ENCODE peak calls at places on chromosomes 12 and 14, in ten cellular contexts. A, I, C, S, P, O, K, D, F and Q are unnamed samples.

GRCh38 chr12:6340745-6341438 is 984 bp downstream of the TNFRSF1A start:
- DNase-seq in A (no peak), I (no peak), C (no peak), S (no peak), P (peak), O (no peak), K (peak), D (no peak), F (no peak), Q (no peak)

GRCh38 chr14:90780519-90780918 is 35.7 kb downstream of the TTC7B start:
- DNase-seq in A (no peak), I (no peak), C (no peak), S (no peak), P (no peak), O (no peak), K (no peak), D (no peak), F (no peak), Q (no peak)

GRCh38 chr14:52694761-52695480 is 437 bp downstream of the ERO1A start:
- DNase-seq in A (peak), I (peak), C (no peak), S (peak), P (peak), O (no peak), K (peak), D (no peak), F (peak), Q (no peak)

GRCh38 chr12:27913999-27914614 is 58.4 kb downstream of the PTHLH start:
- DNase-seq in A (no peak), I (no peak), C (no peak), S (no peak), P (no peak), O (no peak), K (no peak), D (no peak), F (no peak), Q (no peak)

GRCh38 chr12:5792350-5792749 is 152.7 kb downstream of the ANO2 start:
- DNase-seq in A (no peak), I (no peak), C (no peak), S (no peak), P (no peak), O (no peak), K (no peak), D (no peak), F (no peak), Q (no peak)

GRCh38 chr12:68832504-68832867 is 24.5 kb downstream of the MDM2 start:
- DNase-seq in A (no peak), I (no peak), C (no peak), S (no peak), P (no peak), O (no peak), K (no peak), D (no peak), F (no peak), Q (no peak)

GRCh38 chr14:49892636-49893308 is at the start of gene ARF6:
- DNase-seq in A (peak), I (peak), C (peak), S (peak), P (peak), O (no peak), K (peak), D (peak), F (peak), Q (peak)

GRCh38 chr14:99125113-99125512 is 146.9 kb downstream of the BCL11B start:
- DNase-seq in A (no peak), I (no peak), C (no peak), S (no peak), P (no peak), O (no peak), K (no peak), D (no peak), F (no peak), Q (no peak)

GRCh38 chr14:55301722-55302121 is 30.5 kb downstream of the FBXO34 start:
- DNase-seq in A (no peak), I (peak), C (no peak), S (no peak), P (no peak), O (no peak), K (no peak), D (no peak), F (no peak), Q (no peak)

GRCh38 chr12:16587110-16587453 is 18.9 kb downstream of the LMO3 start:
- DNase-seq in A (no peak), I (no peak), C (no peak), S (no peak), P (no peak), O (no peak), K (no peak), D (no peak), F (no peak), Q (no peak)

GRCh38 chr12:102596016-102596415 is 115.7 kb upstream of the IGF1 start:
- DNase-seq in A (no peak), I (no peak), C (no peak), S (no peak), P (no peak), O (no peak), K (no peak), D (no peak), F (no peak), Q (no peak)

GRCh38 chr12:88453323-88453722 is 126.9 kb downstream of the KITLG start:
- DNase-seq in A (no peak), I (no peak), C (no peak), S (no peak), P (no peak), O (no peak), K (no peak), D (no peak), F (no peak), Q (no peak)

GRCh38 chr12:120225852-120226640 is 25.1 kb upstream of the RPLP0 start:
- DNase-seq in A (no peak), I (no peak), C (no peak), S (peak), P (no peak), O (no peak), K (peak), D (peak), F (no peak), Q (no peak)

GRCh38 chr12:116087399-116087798 is 190.1 kb downstream of the MED13L start:
- DNase-seq in A (no peak), I (no peak), C (no peak), S (no peak), P (no peak), O (no peak), K (no peak), D (no peak), F (no peak), Q (no peak)

GRCh38 chr12:88579941-88580871 is at the start of gene KITLG:
- DNase-seq in A (peak), I (peak), C (peak), S (peak), P (peak), O (no peak), K (peak), D (peak), F (no peak), Q (peak)

GRCh38 chr12:5921027-5921909 is 23.8 kb downstream of the ANO2 start:
- DNase-seq in A (no peak), I (no peak), C (no peak), S (no peak), P (no peak), O (no peak), K (no peak), D (no peak), F (no peak), Q (no peak)

GRCh38 chr14:53306267-53306721 is 153.2 kb upstream of the DDHD1 start:
- DNase-seq in A (peak), I (peak), C (peak), S (peak), P (peak), O (peak), K (peak), D (peak), F (no peak), Q (peak)

GRCh38 chr12:11577658-11578260 is 71.7 kb upstream of the ETV6 start:
- DNase-seq in A (no peak), I (no peak), C (no peak), S (no peak), P (no peak), O (no peak), K (no peak), D (no peak), F (no peak), Q (no peak)

GRCh38 chr12:49705479-49706267 is 1.5 kb downstream of the FMNL3 start:
- DNase-seq in A (no peak), I (peak), C (peak), S (peak), P (peak), O (no peak), K (peak), D (peak), F (no peak), Q (peak)

GRCh38 chr12:22310712-22311111 is 23.8 kb downstream of the ST8SIA1 start:
- DNase-seq in A (no peak), I (no peak), C (no peak), S (no peak), P (no peak), O (no peak), K (no peak), D (no peak), F (no peak), Q (no peak)

GRCh38 chr12:3129301-3130052 is 52.3 kb downstream of the TSPAN9 start:
- DNase-seq in A (no peak), I (no peak), C (no peak), S (no peak), P (no peak), O (no peak), K (no peak), D (no peak), F (no peak), Q (no peak)

GRCh38 chr12:6778212-6778570 is 5.9 kb downstream of the LAG3 start:
- DNase-seq in A (no peak), I (peak), C (peak), S (peak), P (no peak), O (no peak), K (peak), D (peak), F (no peak), Q (peak)

GRCh38 chr12:103909811-103910210 is 20.4 kb upstream of the HSP90B1 start:
- DNase-seq in A (no peak), I (no peak), C (no peak), S (no peak), P (no peak), O (no peak), K (no peak), D (no peak), F (no peak), Q (no peak)

GRCh38 chr14:72966038-72966437 is 39.8 kb downstream of the DCAF4 start:
- DNase-seq in A (no peak), I (no peak), C (no peak), S (no peak), P (no peak), O (no peak), K (no peak), D (no peak), F (no peak), Q (no peak)

GRCh38 chr12:48977290-48978281 is 536 bp upstream of the WNT1 start:
- DNase-seq in A (no peak), I (peak), C (no peak), S (peak), P (no peak), O (no peak), K (peak), D (no peak), F (peak), Q (no peak)

GRCh38 chr14:99203801-99204200 is 68.2 kb downstream of the BCL11B start:
- DNase-seq in A (no peak), I (no peak), C (no peak), S (no peak), P (no peak), O (no peak), K (no peak), D (no peak), F (no peak), Q (no peak)

GRCh38 chr14:33796356-33796755 is 154.5 kb downstream of the EGLN3 start:
- DNase-seq in A (no peak), I (peak), C (no peak), S (no peak), P (no peak), O (no peak), K (no peak), D (no peak), F (no peak), Q (no peak)

GRCh38 chr12:30500532-30500931 is 195.1 kb downstream of the IPO8 start:
- DNase-seq in A (no peak), I (no peak), C (no peak), S (no peak), P (no peak), O (no peak), K (no peak), D (no peak), F (no peak), Q (no peak)

GRCh38 chr14:85565862-85566296 is 35.9 kb downstream of the FLRT2 start:
- DNase-seq in A (no peak), I (no peak), C (no peak), S (no peak), P (no peak), O (no peak), K (no peak), D (no peak), F (no peak), Q (no peak)
- H3K27ac ChIP-seq in A (no peak), I (no peak), C (no peak), S (no peak), P (peak), O (no peak), K (no peak), D (no peak), F (no peak), Q (no peak)

GRCh38 chr12:124731869-124732268 is 131.8 kb downstream of the SCARB1 start:
- DNase-seq in A (no peak), I (no peak), C (no peak), S (no peak), P (no peak), O (no peak), K (no peak), D (no peak), F (no peak), Q (no peak)
- H3K27ac ChIP-seq in A (peak), I (no peak), C (no peak), S (no peak), P (no peak), O (peak), K (no peak), D (peak), F (no peak), Q (no peak)

GRCh38 chr12:76690916-76691700 is 72.8 kb upstream of the ZDHHC17 start:
- DNase-seq in A (no peak), I (no peak), C (no peak), S (no peak), P (no peak), O (no peak), K (no peak), D (no peak), F (no peak), Q (no peak)
- H3K27ac ChIP-seq in A (no peak), I (no peak), C (no peak), S (no peak), P (no peak), O (no peak), K (no peak), D (no peak), F (no peak), Q (no peak)

DNA sequence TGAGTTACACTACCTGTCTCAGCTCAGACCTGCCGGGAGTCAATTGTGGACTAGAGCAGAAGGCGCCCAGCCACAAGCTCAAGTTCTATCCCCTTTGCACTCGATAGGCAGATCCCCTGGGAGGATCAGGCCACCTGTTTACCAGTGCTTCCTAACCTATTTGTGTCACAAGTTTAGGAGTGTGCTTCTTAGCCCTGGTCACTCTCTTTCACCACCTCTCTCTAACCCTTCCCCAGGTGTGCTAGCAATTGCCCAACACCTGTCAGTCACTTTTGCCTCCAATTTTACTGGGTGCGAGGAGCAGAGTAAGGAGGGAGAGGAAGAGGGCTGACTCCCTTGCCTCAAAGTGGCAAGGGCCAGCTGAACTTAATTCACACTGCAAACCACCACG is 745 bp upstream of the NAA30 start:
- DNase-seq in A (no peak), I (no peak), C (no peak), S (no peak), P (no peak), O (no peak), K (no peak), D (no peak), F (no peak), Q (no peak)
- H3K27ac ChIP-seq in A (peak), I (peak), C (peak), S (peak), P (peak), O (peak), K (peak), D (peak), F (peak), Q (peak)

DNA sequence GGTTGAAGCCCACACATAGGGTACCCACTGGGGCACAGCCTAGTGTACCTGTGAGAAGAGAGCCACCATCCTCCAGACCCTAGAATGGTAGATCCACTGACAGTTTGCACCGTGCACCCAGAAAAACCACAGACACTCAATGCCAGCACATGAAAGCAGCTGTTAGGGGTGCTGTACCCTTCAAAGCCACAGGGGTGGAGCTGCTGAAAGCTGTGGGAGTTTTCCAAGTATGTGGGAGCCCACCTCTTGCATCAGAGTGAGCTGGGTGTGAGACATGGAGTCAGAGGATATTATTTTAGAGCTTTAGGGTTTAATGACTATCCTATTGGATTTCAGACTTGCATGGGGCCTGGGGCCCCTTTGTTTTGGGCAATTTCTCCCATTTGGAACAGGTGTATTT is 30.5 kb downstream of the TSPAN19 start:
- DNase-seq in A (no peak), I (no peak), C (no peak), S (no peak), P (no peak), O (no peak), K (no peak), D (no peak), F (no peak), Q (no peak)
- H3K27ac ChIP-seq in A (no peak), I (no peak), C (no peak), S (no peak), P (no peak), O (no peak), K (no peak), D (no peak), F (no peak), Q (no peak)